ENCODE peak calls at places on chromosomes 6 and 20, in eight cellular contexts. F is body of pancreas; L is breast epithelium; Z is testis; J is thoracic aorta; M is CD8-positive, alpha-beta T cell; B is transverse colon; U is AG04450. G is an unnamed sample.

GRCh38 chr6:79111549-79111948 is 33.5 kb upstream of the PHIP start:
- DNase-seq in F (no peak), L (no peak), Z (no peak), J (no peak), M (no peak), B (no peak), U (no peak), G (no peak)

GRCh38 chr6:11460837-11461661 is 76.5 kb upstream of the TMEM170B start:
- DNase-seq in F (no peak), L (no peak), Z (no peak), J (no peak), M (no peak), B (no peak), U (no peak), G (no peak)

GRCh38 chr20:38725959-38726848 is 1.9 kb downstream of the SLC32A1 start:
- DNase-seq in F (peak; percentile 49), L (no peak), Z (peak; percentile 37), J (no peak), M (peak; percentile 29), B (peak; percentile 29), U (no peak), G (no peak)

GRCh38 chr20:56393133-56393472 is 658 bp downstream of the CSTF1 start:
- DNase-seq in F (no peak), L (no peak), Z (no peak), J (no peak), M (no peak), B (no peak), U (no peak), G (no peak)

GRCh38 chr6:150256618-150257272 is 112.1 kb upstream of the IYD start:
- DNase-seq in F (no peak), L (no peak), Z (no peak), J (no peak), M (no peak), B (no peak), U (no peak), G (no peak)

GRCh38 chr6:155248021-155249001 is 15.5 kb upstream of the CLDN20 start:
- DNase-seq in F (peak; percentile 27), L (no peak), Z (peak; percentile 56), J (no peak), M (no peak), B (peak; percentile 42), U (peak; percentile 62), G (no peak)

GRCh38 chr20:11432407-11432806 is 485.3 kb upstream of the BTBD3 start:
- DNase-seq in F (no peak), L (no peak), Z (no peak), J (no peak), M (no peak), B (no peak), U (peak; percentile 68), G (no peak)

GRCh38 chr20:35271904-35272303 is 6.0 kb downstream of the MMP24OS start:
- DNase-seq in F (no peak), L (no peak), Z (no peak), J (no peak), M (no peak), B (no peak), U (no peak), G (no peak)

GRCh38 chr6:53873922-53874321 is 79.1 kb downstream of the LRRC1 start:
- DNase-seq in F (no peak), L (no peak), Z (no peak), J (no peak), M (no peak), B (no peak), U (no peak), G (no peak)

GRCh38 chr6:158775832-158776231 is 43.3 kb downstream of the EZR start:
- DNase-seq in F (no peak), L (no peak), Z (no peak), J (no peak), M (no peak), B (no peak), U (no peak), G (no peak)

GRCh38 chr20:44137210-44137781 is 49.7 kb downstream of the JPH2 start:
- DNase-seq in F (no peak), L (no peak), Z (no peak), J (no peak), M (no peak), B (peak; percentile 41), U (peak; percentile 21), G (no peak)

GRCh38 chr6:54801669-54802068 is 44.9 kb upstream of the FAM83B start:
- DNase-seq in F (no peak), L (no peak), Z (no peak), J (no peak), M (no peak), B (no peak), U (peak; percentile 63), G (no peak)

GRCh38 chr6:119226089-119226488 is 123.5 kb downstream of the MAN1A1 start:
- DNase-seq in F (peak; percentile 26), L (no peak), Z (no peak), J (no peak), M (no peak), B (no peak), U (no peak), G (no peak)

GRCh38 chr6:108578595-108579038 is 17.9 kb downstream of the FOXO3 start:
- DNase-seq in F (no peak), L (no peak), Z (peak; percentile 56), J (no peak), M (no peak), B (no peak), U (no peak), G (no peak)

GRCh38 chr6:133230022-133230421 is 11.1 kb upstream of the EYA4 start:
- DNase-seq in F (no peak), L (no peak), Z (no peak), J (no peak), M (no peak), B (no peak), U (no peak), G (no peak)

GRCh38 chr20:3420211-3420707 is 12.8 kb upstream of the DNAAF9 start:
- DNase-seq in F (peak; percentile 17), L (no peak), Z (peak; percentile 34), J (peak; percentile 6), M (peak; percentile 41), B (peak; percentile 35), U (no peak), G (no peak)

GRCh38 chr20:25306991-25307903 is 59.4 kb downstream of the PYGB start:
- DNase-seq in F (no peak), L (no peak), Z (no peak), J (no peak), M (no peak), B (no peak), U (no peak), G (no peak)

GRCh38 chr20:25310268-25310920 is 62.5 kb downstream of the PYGB start:
- DNase-seq in F (peak; percentile 66), L (no peak), Z (peak; percentile 55), J (no peak), M (peak; percentile 40), B (peak; percentile 81), U (peak; percentile 82), G (peak; percentile 21)

GRCh38 chr20:25308083-25308491 is 60.2 kb downstream of the PYGB start:
- DNase-seq in F (no peak), L (no peak), Z (no peak), J (no peak), M (no peak), B (no peak), U (no peak), G (no peak)

GRCh38 chr20:25309395-25310267 is 61.7 kb downstream of the PYGB start:
- DNase-seq in F (peak; percentile 63), L (no peak), Z (no peak), J (no peak), M (no peak), B (peak; percentile 77), U (no peak), G (no peak)

DNA sequence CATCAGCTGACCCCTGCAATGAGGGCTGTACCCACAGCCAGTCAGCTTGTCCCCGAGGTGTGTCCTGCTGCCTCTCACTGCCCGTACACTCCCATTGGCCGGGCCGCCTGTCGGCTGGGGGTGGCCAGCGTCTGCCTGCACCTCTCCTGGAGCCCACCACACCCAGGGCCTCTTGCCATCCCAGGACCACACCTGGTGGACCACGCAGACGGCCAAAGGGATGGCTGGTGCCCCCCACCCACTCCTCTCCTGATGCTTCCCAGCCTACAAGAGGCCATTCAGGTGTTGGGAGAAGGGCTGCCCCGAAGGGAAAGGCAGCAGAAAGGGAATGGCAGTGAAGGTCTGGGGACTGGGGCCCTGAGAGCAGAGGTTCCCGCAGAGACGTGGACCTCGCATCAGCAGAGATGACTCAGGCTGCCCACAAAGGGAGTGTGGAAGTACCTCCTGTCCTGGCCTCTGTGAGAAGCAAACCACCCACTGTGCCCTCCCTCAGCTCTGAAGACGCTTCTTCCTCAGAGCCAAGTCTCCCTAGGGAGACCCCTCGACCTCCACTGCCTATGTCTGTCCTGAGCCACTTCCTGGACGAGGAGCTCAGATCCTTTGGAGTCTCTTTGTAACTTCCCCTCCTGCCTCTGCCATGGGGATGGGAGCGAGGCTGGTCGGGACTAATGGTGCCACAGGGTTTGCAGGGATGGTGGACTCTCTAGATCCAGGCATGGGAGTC is 60.9 kb downstream of the PYGB start:
- DNase-seq in F (no peak), L (no peak), Z (no peak), J (no peak), M (no peak), B (no peak), U (no peak), G (no peak)
- H3K27ac ChIP-seq in F (peak overlapping the region; percentile 60), L (peak overlapping the region; percentile 85), Z (no peak overlapping the region), J (peak overlapping the region; percentile 58), M (no peak overlapping the region), B (peak overlapping the region; percentile 87), U (peak overlapping the region; percentile 98), G (no peak overlapping the region)

GRCh38 chr20:884983-885952 is 30.9 kb downstream of the ANGPT4 start:
- DNase-seq in F (no peak), L (no peak), Z (peak; percentile 83), J (no peak), M (no peak), B (no peak), U (no peak), G (no peak)
- TF ChIP-seq CTCF in F (no peak), L (no peak), Z (no peak), J (no peak), M (no peak), B (no peak), U (no peak), G (no peak)

GRCh38 chr20:51305316-51306052 is 237.0 kb downstream of the NFATC2 start:
- DNase-seq in F (no peak), L (no peak), Z (no peak), J (no peak), M (no peak), B (no peak), U (no peak), G (no peak)
- H3K9me3 ChIP-seq in F (no peaks in the 10 kb centered on the region), L (peaks cover 10% of the 10 kb centered on the region), Z (no peaks in the 10 kb centered on the region), J (no peaks in the 10 kb centered on the region), M (no peaks in the 10 kb centered on the region), B (no peaks in the 10 kb centered on the region), U (peaks cover 9% of the 10 kb centered on the region), G (no peaks in the 10 kb centered on the region)

GRCh38 chr6:39929733-39930461 is 4.4 kb downstream of the MOCS1 start:
- DNase-seq in F (no peak), L (no peak), Z (no peak), J (no peak), M (no peak), B (no peak), U (no peak), G (no peak)
- H3K27ac ChIP-seq in F (peak overlapping the region; percentile 34), L (peak overlapping the region; percentile 75), Z (peak overlapping the region; percentile 35), J (peak overlapping the region; percentile 86), M (no peak overlapping the region), B (peak overlapping the region; percentile 33), U (no peak overlapping the region), G (no peak overlapping the region)